ENCODE peak calls at places on chromosomes 16 and 17, in four cellular contexts. Z, Q, G and S are unnamed samples. For H3K9me3 and H3K4me1, the result is how much of the 10 kb centered on the place peaks cover.

GRCh38 chr16:70604407-70605283 is 41.7 kb upstream of the IL34 start:
- DNase-seq in Z (no peak), Q (no peak), G (no peak), S (no peak)

GRCh38 chr17:63542942-63543821 is 7.1 kb upstream of the DCAF7 start:
- DNase-seq in G (no peak), Q (no peak), Z (no peak), S (peak)

GRCh38 chr16:3046506-3047386 is at the start of gene MMP25:
- DNase-seq in Q (no peak), Z (no peak), G (no peak), S (no peak)

GRCh38 chr17:4187076-4187475 is 44.1 kb downstream of the CYB5D2 start:
- DNase-seq in G (no peak), Q (no peak), Z (no peak), S (no peak)

GRCh38 chr16:8957509-8958157 is 6.1 kb downstream of the USP7 start:
- DNase-seq in G (no peak), Z (no peak), Q (no peak), S (no peak)

GRCh38 chr17:147796-148740 is 10.7 kb downstream of the SCGB1C2 start:
- DNase-seq in G (no peak), Z (peak), Q (no peak), S (peak)

GRCh38 chr16:66273644-66274334 is 92.7 kb upstream of the CDH5 start:
- DNase-seq in Z (peak), G (peak), Q (no peak), S (no peak)

GRCh38 chr17:78266231-78266631 is 34.8 kb downstream of the TMEM235 start:
- DNase-seq in G (no peak), Z (no peak), Q (no peak), S (peak)

GRCh38 chr17:33142703-33143299 is 150.3 kb downstream of the ASIC2 start:
- DNase-seq in Z (no peak), G (peak), Q (no peak), S (peak)

GRCh38 chr16:70375636-70376611 is 29.2 kb downstream of the DDX19A start:
- DNase-seq in G (no peak), Q (no peak), Z (no peak), S (no peak)

GRCh38 chr17:43945074-43945824 is 3.0 kb upstream of the PPY start:
- DNase-seq in Q (no peak), Z (no peak), G (no peak), S (no peak)

GRCh38 chr17:66310528-66311148 is 8.2 kb downstream of the PRKCA start:
- DNase-seq in G (no peak), Q (no peak), Z (no peak), S (no peak)

GRCh38 chr17:61806941-61807340 is 56.4 kb downstream of the BRIP1 start:
- DNase-seq in G (peak), Q (no peak), Z (no peak), S (no peak)

GRCh38 chr17:39132192-39132600 is 19.2 kb downstream of the PLXDC1 start:
- DNase-seq in Z (peak), Q (no peak), G (peak), S (no peak)

GRCh38 chr17:48643697-48644012 is 17.5 kb upstream of the HOXB9 start:
- DNase-seq in G (no peak), Q (no peak), Z (no peak), S (no peak)

GRCh38 chr16:47732806-47733150 is 271.6 kb downstream of the PHKB start:
- DNase-seq in Q (no peak), G (peak), Z (no peak), S (no peak)

GRCh38 chr17:77011173-77012011 is 129.4 kb upstream of the SEC14L1 start:
- DNase-seq in Z (peak), Q (no peak), G (peak), S (peak)

GRCh38 chr17:73697872-73698271 is 53.6 kb upstream of the SDK2 start:
- DNase-seq in Z (peak), G (no peak), Q (no peak), S (peak)

GRCh38 chr16:56625140-56625942 is at the start of gene MT1E:
- DNase-seq in Q (peak), G (peak), Z (peak), S (peak)

GRCh38 chr17:50262001-50262794 is 12.1 kb upstream of the TMEM92 start:
- DNase-seq in Z (peak), G (no peak), Q (no peak), S (no peak)

GRCh38 chr16:55605756-55606155 is 39.3 kb downstream of the CAPNS2 start:
- DNase-seq in G (no peak), Q (no peak), Z (no peak), S (no peak)

GRCh38 chr17:38628441-38628840 is 22.7 kb upstream of the SRCIN1 start:
- DNase-seq in Z (peak), G (no peak), Q (no peak), S (no peak)

GRCh38 chr17:2707721-2708584 is 3.6 kb downstream of the CLUH start:
- DNase-seq in Z (peak), G (no peak), Q (no peak), S (peak)

GRCh38 chr17:40309031-40309937 is at the start of gene RARA:
- DNase-seq in Q (peak), Z (no peak), G (peak), S (peak)

GRCh38 chr16:3056336-3057180 is 8.9 kb upstream of the IL32 start:
- DNase-seq in G (no peak), Z (no peak), Q (no peak), S (no peak)

GRCh38 chr16:30875881-30876791 is 17.7 kb downstream of the BCL7C start:
- DNase-seq in G (peak), Z (no peak), Q (no peak), S (no peak)

GRCh38 chr17:71032746-71033273 is 863.5 kb downstream of the KCNJ2 start:
- DNase-seq in Z (no peak), Q (no peak), G (no peak), S (no peak)

GRCh38 chr16:30667361-30667905 is 9.2 kb downstream of the FBRS start:
- DNase-seq in G (no peak), Z (no peak), Q (no peak), S (no peak)

DNA sequence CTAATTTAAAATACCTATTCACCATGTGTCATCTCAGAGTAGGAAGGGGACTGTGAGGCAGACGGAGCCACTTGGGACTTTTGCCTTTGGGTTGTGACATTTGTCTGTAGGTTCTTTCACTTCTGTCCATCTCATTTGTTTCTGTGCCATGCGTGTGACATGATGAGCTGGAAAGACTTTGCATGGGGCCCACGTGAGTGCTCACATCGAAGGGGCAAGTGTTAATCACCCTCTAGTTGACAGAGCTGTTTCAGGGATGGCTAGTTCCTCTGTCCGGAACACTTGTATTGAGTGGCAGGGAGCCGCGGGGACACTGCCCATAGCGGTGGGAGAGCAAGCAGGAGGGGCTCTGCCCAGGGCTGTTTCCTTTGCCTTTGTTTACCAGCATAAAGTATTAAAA is 112.0 kb downstream of the RPTOR start:
- DNase-seq in Q (no peak), G (no peak), Z (no peak), S (no peak)
- H3K9me3 ChIP-seq in Q (under half), G (under half), Z (under half), S (under half)

GRCh38 chr16:2008631-2009301 is 855 bp downstream of the ZNF598 start:
- DNase-seq in Q (no peak), Z (no peak), G (peak), S (no peak)
- H3K4me1 ChIP-seq in Q (under half), Z (under half), G (half or more), S (half or more)

DNA sequence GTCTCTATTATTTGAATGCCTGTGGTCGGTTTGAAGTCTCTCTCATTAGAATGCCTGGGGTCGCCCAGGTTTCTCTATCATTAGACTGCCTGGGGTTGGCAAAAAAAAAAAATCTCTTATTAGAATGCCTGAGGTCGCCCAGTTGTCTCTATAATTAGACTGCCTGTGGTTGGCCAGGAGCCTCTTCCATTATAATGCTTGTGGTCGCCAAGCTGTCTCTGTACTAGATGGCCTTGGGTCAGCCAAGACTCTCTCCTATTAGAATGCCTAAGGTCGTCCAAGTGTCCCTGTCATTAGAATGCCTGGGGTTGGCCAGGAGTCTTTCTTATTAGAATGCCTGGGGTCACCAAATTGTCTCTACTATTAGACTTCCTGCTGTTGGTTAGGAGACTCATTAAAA is 2228.4 kb downstream of the TP53TG3F start:
- DNase-seq in Q (no peak), G (no peak), Z (no peak), S (no peak)
- H3K9me3 ChIP-seq in Q (under half), G (under half), Z (under half), S (under half)

DNA sequence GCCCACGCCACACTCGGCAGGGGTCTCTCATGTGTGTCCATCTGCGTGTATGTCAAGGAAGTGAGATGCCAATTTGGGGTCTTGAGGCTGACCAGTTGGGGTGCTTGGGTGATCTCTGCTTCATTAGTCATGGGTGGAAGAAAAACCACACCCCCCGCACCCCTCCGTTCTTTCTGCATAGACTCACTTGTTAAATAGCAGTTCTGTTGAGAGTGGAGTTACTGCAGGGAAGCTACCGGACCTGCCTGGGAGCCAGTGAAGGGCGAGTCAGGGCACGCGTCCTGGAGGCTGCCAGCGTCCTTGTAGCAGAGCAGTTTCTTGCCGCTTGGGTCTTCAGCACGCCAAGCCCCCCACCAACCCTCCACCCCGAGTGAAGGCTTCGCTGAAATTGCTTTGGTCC is 8.5 kb downstream of the SNN start:
- DNase-seq in Z (no peak), Q (no peak), G (no peak), S (no peak)
- H3K4me1 ChIP-seq in Z (under half), Q (under half), G (under half), S (half or more)

GRCh38 chr17:35338230-35338629 is 35.2 kb downstream of the SLFN11 start:
- DNase-seq in Z (no peak), G (no peak), Q (no peak), S (no peak)
- H3K9me3 ChIP-seq in Z (under half), G (under half), Q (under half), S (under half)